ENCODE peak calls at places on chromosomes 3 and 15, in eight cellular contexts. One of them, this sample, is unnamed. For H3K9me3 and H3K36me3, the result is how much of the 10 kb centered on the place peaks cover.

GRCh38 chr3:64620020-64620419 is 67.8 kb downstream of the ADAMTS9 start:
- DNase-seq in GM23248: no peak
- DNase-seq in fibroblast of lung: no peak
- DNase-seq in astrocyte: no peak
- DNase-seq in GM12878: no peak
- DNase-seq in PC-3: no peak
- DNase-seq in kidney: no peak
- DNase-seq in neuronal stem cell: no peak
- DNase-seq in this sample: no peak

GRCh38 chr3:30914696-30915095 is 20.2 kb upstream of the GADL1 start:
- DNase-seq in GM23248: peak
- DNase-seq in kidney: no peak
- DNase-seq in PC-3: no peak
- DNase-seq in fibroblast of lung: no peak
- DNase-seq in neuronal stem cell: no peak
- DNase-seq in GM12878: no peak
- DNase-seq in astrocyte: no peak
- DNase-seq in this sample: no peak

GRCh38 chr3:105722943-105723556 is 145.8 kb downstream of the CBLB start:
- DNase-seq in astrocyte: no peak
- DNase-seq in kidney: no peak
- DNase-seq in fibroblast of lung: no peak
- DNase-seq in PC-3: no peak
- DNase-seq in GM23248: no peak
- DNase-seq in GM12878: peak
- DNase-seq in neuronal stem cell: no peak
- DNase-seq in this sample: no peak

GRCh38 chr3:46731795-46732194 is 14.1 kb upstream of the PRSS50 start:
- DNase-seq in GM23248: no peak
- DNase-seq in GM12878: peak
- DNase-seq in neuronal stem cell: no peak
- DNase-seq in PC-3: no peak
- DNase-seq in kidney: no peak
- DNase-seq in astrocyte: no peak
- DNase-seq in fibroblast of lung: no peak
- DNase-seq in this sample: no peak

GRCh38 chr15:76190767-76191538 is 120.3 kb downstream of the ETFA start:
- DNase-seq in astrocyte: peak
- DNase-seq in GM23248: peak
- DNase-seq in GM12878: peak
- DNase-seq in kidney: peak
- DNase-seq in neuronal stem cell: peak
- DNase-seq in fibroblast of lung: peak
- DNase-seq in PC-3: peak
- DNase-seq in this sample: peak

GRCh38 chr3:186636536-186636935 is 3.7 kb upstream of the FETUB start:
- DNase-seq in PC-3: no peak
- DNase-seq in GM12878: no peak
- DNase-seq in fibroblast of lung: no peak
- DNase-seq in neuronal stem cell: no peak
- DNase-seq in GM23248: no peak
- DNase-seq in astrocyte: no peak
- DNase-seq in kidney: no peak
- DNase-seq in this sample: no peak

GRCh38 chr3:128198313-128198712 is 45.0 kb downstream of the EEFSEC start:
- DNase-seq in kidney: no peak
- DNase-seq in fibroblast of lung: no peak
- DNase-seq in PC-3: no peak
- DNase-seq in neuronal stem cell: no peak
- DNase-seq in astrocyte: no peak
- DNase-seq in GM23248: no peak
- DNase-seq in GM12878: no peak
- DNase-seq in this sample: no peak

GRCh38 chr3:99344216-99344615 is 294.2 kb upstream of the COL8A1 start:
- DNase-seq in kidney: no peak
- DNase-seq in GM23248: peak
- DNase-seq in neuronal stem cell: no peak
- DNase-seq in astrocyte: peak
- DNase-seq in PC-3: no peak
- DNase-seq in GM12878: no peak
- DNase-seq in fibroblast of lung: no peak
- DNase-seq in this sample: peak

GRCh38 chr3:197883541-197883940 is 66.4 kb upstream of the RPL35A start:
- DNase-seq in GM23248: no peak
- DNase-seq in kidney: no peak
- DNase-seq in GM12878: no peak
- DNase-seq in fibroblast of lung: no peak
- DNase-seq in astrocyte: no peak
- DNase-seq in PC-3: no peak
- DNase-seq in neuronal stem cell: no peak
- DNase-seq in this sample: no peak

DNA sequence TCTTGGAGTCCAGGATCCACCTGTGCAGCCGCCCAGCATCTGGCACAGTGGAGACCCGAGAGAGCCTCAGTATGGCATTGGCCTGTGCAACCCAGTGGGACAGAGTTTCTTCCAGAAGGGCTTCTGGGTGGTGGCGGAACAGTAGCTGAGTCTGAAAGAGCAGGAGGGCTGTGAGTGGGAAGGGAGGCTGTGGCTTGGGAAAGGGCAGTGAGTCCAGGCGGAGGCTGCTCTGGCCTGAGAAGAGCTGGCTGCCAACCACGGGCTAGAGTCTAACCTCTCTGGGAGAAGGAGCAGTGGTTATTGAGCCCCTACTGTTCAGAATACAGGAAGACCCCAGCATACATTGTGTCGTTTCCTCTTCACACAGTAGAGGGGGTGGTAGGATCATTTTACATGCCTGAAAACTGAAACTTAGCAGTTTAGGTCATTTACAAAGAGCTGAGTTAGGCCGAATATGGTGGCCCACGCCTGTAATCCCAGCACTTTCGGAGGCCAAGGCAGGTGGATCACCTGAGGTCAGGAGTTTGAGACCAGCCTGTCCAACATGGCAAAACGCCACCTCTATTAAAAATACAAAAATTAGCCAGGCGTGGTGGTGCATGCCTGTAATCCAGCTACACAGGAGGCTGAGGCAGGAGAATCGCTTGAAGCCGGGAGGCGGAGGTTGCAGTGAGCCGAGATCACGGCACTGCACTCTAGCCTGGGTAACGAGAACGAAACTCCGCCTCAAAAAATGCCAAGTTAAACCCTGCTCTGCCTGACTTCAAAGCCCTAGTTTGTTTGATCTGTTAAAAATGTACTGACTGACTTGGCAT is 3.2 kb downstream of the AEN start:
- DNase-seq in GM12878: no peak
- DNase-seq in astrocyte: no peak
- DNase-seq in fibroblast of lung: peak
- DNase-seq in neuronal stem cell: no peak
- DNase-seq in kidney: no peak
- DNase-seq in PC-3: no peak
- DNase-seq in GM23248: peak
- DNase-seq in this sample: peak
- H3K9ac ChIP-seq in GM12878: peak
- H3K9ac ChIP-seq in astrocyte: peak
- H3K9ac ChIP-seq in fibroblast of lung: peak
- H3K9ac ChIP-seq in neuronal stem cell: no peak
- H3K9ac ChIP-seq in kidney: no peak
- H3K9ac ChIP-seq in PC-3: peak
- H3K9ac ChIP-seq in GM23248: peak
- H3K9ac ChIP-seq in this sample: peak

DNA sequence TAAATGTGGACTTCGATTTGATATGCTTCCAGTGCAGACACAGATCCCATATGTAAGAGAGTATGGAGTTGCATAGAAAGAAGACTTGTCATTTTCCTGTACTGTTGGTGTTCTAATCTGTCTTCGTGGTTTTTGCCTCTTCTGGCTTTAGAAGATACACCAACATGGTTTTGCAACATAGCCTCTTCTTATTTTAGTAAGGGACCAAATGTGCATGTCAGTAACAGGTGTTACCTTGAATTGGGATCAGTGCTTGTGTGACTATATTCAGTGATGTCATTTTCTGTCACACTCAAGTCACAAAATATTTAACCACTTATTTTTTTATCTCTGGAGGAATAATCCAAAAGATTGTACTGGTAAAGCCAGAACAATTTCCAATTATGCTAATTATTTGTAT is 140.4 kb downstream of the SNRPN start:
- DNase-seq in kidney: no peak
- DNase-seq in PC-3: no peak
- DNase-seq in astrocyte: no peak
- DNase-seq in GM12878: no peak
- DNase-seq in GM23248: no peak
- DNase-seq in neuronal stem cell: no peak
- DNase-seq in fibroblast of lung: no peak
- DNase-seq in this sample: no peak
- H3K9me3 ChIP-seq in kidney: under half
- H3K9me3 ChIP-seq in PC-3: under half
- H3K9me3 ChIP-seq in astrocyte: under half
- H3K9me3 ChIP-seq in GM12878: under half
- H3K9me3 ChIP-seq in GM23248: under half
- H3K9me3 ChIP-seq in neuronal stem cell: half or more
- H3K9me3 ChIP-seq in fibroblast of lung: under half
- H3K9me3 ChIP-seq in this sample: half or more

DNA sequence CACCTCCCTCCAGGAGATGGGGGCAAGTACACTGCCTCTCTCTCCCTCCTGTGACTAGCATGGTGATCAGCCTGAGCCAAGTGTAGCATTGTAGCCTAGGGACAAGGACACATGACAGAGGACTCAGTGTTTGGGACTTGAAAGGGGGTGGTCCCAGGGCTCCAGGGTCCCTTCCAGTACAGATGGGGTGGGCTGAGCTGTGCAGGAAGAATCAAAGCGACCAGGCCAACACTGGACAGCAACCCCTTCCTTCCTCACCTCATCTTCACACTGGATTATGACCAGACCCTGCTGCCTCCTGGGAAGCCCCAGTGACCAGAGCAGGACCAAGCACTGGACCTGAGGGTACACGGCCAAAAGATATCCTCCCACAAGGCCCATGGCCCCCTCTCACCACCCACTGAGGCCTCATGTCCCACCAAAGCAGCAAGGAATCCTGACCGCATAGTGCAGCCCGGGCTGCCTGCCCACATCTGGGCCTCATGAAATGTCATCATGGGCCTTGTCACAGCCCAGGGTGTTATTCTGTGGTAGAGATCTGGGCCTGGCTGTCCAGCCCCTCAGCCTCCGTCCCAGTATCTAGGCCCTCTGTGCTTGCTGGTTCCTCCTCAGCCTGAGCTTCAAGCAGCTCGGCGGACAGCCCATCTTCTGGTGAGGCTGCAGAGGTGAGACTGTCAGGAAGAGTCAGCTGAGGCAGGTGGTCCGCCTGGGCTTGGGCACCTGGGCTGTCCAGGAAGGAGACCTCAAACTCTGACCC is 9.5 kb downstream of the GORASP1 start:
- DNase-seq in PC-3: no peak
- DNase-seq in GM12878: no peak
- DNase-seq in kidney: no peak
- DNase-seq in GM23248: peak
- DNase-seq in fibroblast of lung: no peak
- DNase-seq in astrocyte: no peak
- DNase-seq in neuronal stem cell: no peak
- DNase-seq in this sample: no peak
- H3K36me3 ChIP-seq in PC-3: under half
- H3K36me3 ChIP-seq in GM12878: under half
- H3K36me3 ChIP-seq in kidney: under half
- H3K36me3 ChIP-seq in GM23248: under half
- H3K36me3 ChIP-seq in fibroblast of lung: under half
- H3K36me3 ChIP-seq in astrocyte: under half
- H3K36me3 ChIP-seq in neuronal stem cell: half or more
- H3K36me3 ChIP-seq in this sample: half or more

DNA sequence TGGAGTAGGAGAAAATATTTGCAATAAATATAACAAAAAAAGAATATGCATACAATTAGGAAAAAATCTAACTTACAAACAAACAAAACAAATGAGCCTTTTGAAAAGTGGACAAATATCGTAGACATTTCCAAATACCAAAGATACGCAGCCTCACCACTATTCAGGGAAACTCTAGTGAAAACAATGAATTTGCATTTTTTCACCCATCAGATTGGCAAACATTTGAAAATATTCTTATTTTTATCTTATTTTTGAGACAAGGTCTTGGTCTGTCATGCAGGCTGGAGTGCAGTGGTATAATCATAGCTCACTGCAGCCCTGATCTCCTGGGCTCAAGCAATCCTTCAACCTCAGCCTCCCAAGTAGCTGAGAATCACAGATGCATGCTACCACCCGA is 15.5 kb downstream of the AP3S2 start:
- DNase-seq in astrocyte: no peak
- DNase-seq in PC-3: no peak
- DNase-seq in fibroblast of lung: no peak
- DNase-seq in kidney: no peak
- DNase-seq in neuronal stem cell: no peak
- DNase-seq in GM12878: no peak
- DNase-seq in GM23248: no peak
- DNase-seq in this sample: no peak
- H3K9ac ChIP-seq in astrocyte: no peak
- H3K9ac ChIP-seq in PC-3: no peak
- H3K9ac ChIP-seq in fibroblast of lung: no peak
- H3K9ac ChIP-seq in kidney: no peak
- H3K9ac ChIP-seq in neuronal stem cell: no peak
- H3K9ac ChIP-seq in GM12878: no peak
- H3K9ac ChIP-seq in GM23248: no peak
- H3K9ac ChIP-seq in this sample: no peak